ENCODE peak calls at places on chromosomes 16 and 17, in ten cellular contexts. R is smooth muscle cell of the brain vasculature; D is lower lobe of right lung; V is NCI-H748 treated with DMSO at 0.1 percent for 48 hours; P is H9; W is naive thymus-derived CD4-positive, alpha-beta T cell; K is amniotic stem cell; A is activated CD4-positive, alpha-beta T cell treated with anti-CD3 and anti-CD28 coated beads, Interleukin-2, amount 50 U/mL, for 24 hours; Z is LoVo; X is GM10248. G is an unnamed sample.

GRCh38 chr17:74767111-74767516 is 9.0 kb downstream of the NAT9 start:
- DNase-seq in P (no peak), R (no peak), V (no peak), A (no peak), K (no peak), W (no peak), D (no peak), X (no peak), Z (no peak), G (no peak)

GRCh38 chr17:68693896-68694295 is 92.7 kb upstream of the FAM20A start:
- DNase-seq in V (no peak), D (no peak), P (no peak), R (no peak), X (no peak), W (no peak), Z (no peak), A (no peak), K (no peak), G (no peak)

GRCh38 chr16:27449434-27450188 is 47.6 kb downstream of the IL21R start:
- DNase-seq in A (no peak), K (no peak), V (no peak), Z (no peak), R (no peak), D (no peak), W (peak), P (no peak), X (peak), G (no peak)

GRCh38 chr17:46785696-46786095 is 32.8 kb downstream of the WNT3 start:
- DNase-seq in R (no peak), D (no peak), A (no peak), P (peak), X (no peak), W (no peak), K (no peak), V (no peak), Z (no peak), G (no peak)

GRCh38 chr17:41917192-41917591 is 1.6 kb downstream of the ACLY start:
- DNase-seq in A (no peak), X (no peak), K (no peak), P (no peak), D (no peak), Z (no peak), R (no peak), V (no peak), W (no peak), G (no peak)

GRCh38 chr16:85479972-85480726 is 133.0 kb upstream of the GSE1 start:
- DNase-seq in R (no peak), V (no peak), W (no peak), K (no peak), A (no peak), X (peak), D (peak), P (peak), Z (no peak), G (peak)

GRCh38 chr17:6706499-6706898 is 6.7 kb downstream of the SLC13A5 start:
- DNase-seq in K (no peak), X (no peak), R (no peak), A (no peak), D (no peak), W (no peak), P (no peak), Z (no peak), V (no peak), G (no peak)

GRCh38 chr16:69057400-69058378 is 47.8 kb upstream of the HAS3 start:
- DNase-seq in W (no peak), X (peak), Z (no peak), V (no peak), R (no peak), P (no peak), D (no peak), K (no peak), A (no peak), G (peak)

GRCh38 chr17:32628645-32629044 is 141.9 kb downstream of the CDK5R1 start:
- DNase-seq in X (no peak), V (no peak), W (no peak), A (no peak), D (no peak), Z (no peak), K (no peak), P (no peak), R (no peak), G (no peak)

GRCh38 chr16:88345943-88346560 is 36.7 kb upstream of the ZNF469 start:
- DNase-seq in R (no peak), A (no peak), K (no peak), D (peak), Z (no peak), P (no peak), X (no peak), V (no peak), W (no peak), G (no peak)

GRCh38 chr17:63954402-63955063 is 18.2 kb downstream of the SCN4A start:
- DNase-seq in W (peak), K (no peak), D (no peak), P (no peak), Z (no peak), A (no peak), V (no peak), X (peak), R (no peak), G (no peak)

GRCh38 chr16:19810817-19811731 is 73.6 kb downstream of the GPRC5B start:
- DNase-seq in R (no peak), Z (no peak), D (no peak), X (no peak), P (no peak), V (no peak), K (no peak), W (no peak), A (no peak), G (peak)

GRCh38 chr17:82450357-82451106 is at the start of gene CYBC1:
- DNase-seq in P (peak), Z (peak), W (peak), K (peak), A (peak), D (peak), V (peak), X (peak), R (peak), G (peak)

GRCh38 chr16:56346131-56346890 is 79.0 kb downstream of the AMFR start:
- DNase-seq in K (no peak), A (no peak), P (no peak), W (no peak), R (no peak), V (no peak), D (peak), X (no peak), Z (no peak), G (no peak)

GRCh38 chr17:61076649-61077048 is 323.0 kb upstream of the TBX2 start:
- DNase-seq in D (no peak), R (no peak), Z (no peak), X (no peak), K (no peak), W (no peak), A (no peak), P (no peak), V (no peak), G (no peak)

G was measured in A549.